ENCODE peak calls at places on chromosomes 3 and 15, in seven cellular contexts. B is IMR-90, E is H1, M is neuronal stem cell, C is H9, G is trophoblast cell, F is mesenchymal stem cell. N is an unnamed sample.

GRCh38 chr3:50423543-50423942 is 64.2 kb upstream of the TMEM115 start:
- DNase-seq in E (no peak), G (no peak), C (no peak), B (no peak), M (no peak), F (no peak), N (no peak)

GRCh38 chr3:46900356-46900755 is 22.8 kb downstream of the PTH1R start:
- DNase-seq in G (no peak), F (no peak), M (no peak), C (no peak), E (no peak), B (no peak), N (no peak)

GRCh38 chr3:138493804-138494606 is 59.6 kb downstream of the ESYT3 start:
- DNase-seq in B (peak; percentile 87), M (no peak), F (peak; percentile 73), E (no peak), G (peak; percentile 10), C (no peak), N (no peak)

GRCh38 chr15:39889601-39890000 is 30.5 kb downstream of the GPR176 start:
- DNase-seq in C (no peak), B (no peak), G (no peak), M (no peak), E (no peak), F (no peak), N (no peak)

GRCh38 chr3:126551839-126552687 is 6.7 kb downstream of the C3orf22 start:
- DNase-seq in E (no peak), M (no peak), B (no peak), G (no peak), C (peak; percentile 19), F (no peak), N (no peak)

GRCh38 chr15:76903251-76903681 is 1.9 kb downstream of the SCAPER start:
- DNase-seq in B (peak; percentile 78), E (no peak), M (no peak), C (no peak), F (peak; percentile 75), G (peak; percentile 56), N (peak; percentile 40)

GRCh38 chr3:4981688-4982494 is 2.7 kb downstream of the BHLHE40 start:
- DNase-seq in M (no peak), E (no peak), C (no peak), B (peak; percentile 81), G (peak; percentile 81), F (peak; percentile 90), N (peak; percentile 82)

GRCh38 chr15:41559489-41560177 is 621 bp downstream of the TYRO3 start:
- DNase-seq in M (peak; percentile 31), C (peak; percentile 44), F (peak; percentile 30), E (no peak), B (no peak), G (no peak), N (peak; percentile 72)

GRCh38 chr15:42622328-42622925 is 47.0 kb downstream of the STARD9 start:
- DNase-seq in M (no peak), F (no peak), B (no peak), G (no peak), E (no peak), C (no peak), N (no peak)

GRCh38 chr3:122623430-122623829 is 46.0 kb downstream of the PARP15 start:
- DNase-seq in M (no peak), F (no peak), G (no peak), C (no peak), E (no peak), B (no peak), N (no peak)

GRCh38 chr3:3998140-3998977 is 199.1 kb downstream of the LRRN1 start:
- DNase-seq in G (peak; percentile 89), M (no peak), E (peak; percentile 23), B (no peak), F (peak; percentile 1), C (peak; percentile 53), N (peak; percentile 87)

GRCh38 chr3:165446555-165446954 is 250.4 kb upstream of the SLITRK3 start:
- DNase-seq in E (no peak), C (no peak), F (no peak), M (no peak), G (no peak), B (no peak), N (peak; percentile 9)

GRCh38 chr3:14147617-14148016 is 22.8 kb downstream of the TMEM43 start:
- DNase-seq in E (no peak), M (no peak), G (no peak), B (no peak), C (peak; percentile 18), F (no peak), N (peak; percentile 59)

GRCh38 chr3:8638994-8639393 is 5.6 kb downstream of the SSUH2 start:
- DNase-seq in B (no peak), F (no peak), E (no peak), C (no peak), G (no peak), M (no peak), N (no peak)

GRCh38 chr3:78143000-78143399 is 1103.1 kb downstream of the ROBO2 start:
- DNase-seq in E (no peak), C (no peak), M (no peak), F (no peak), B (no peak), G (no peak), N (no peak)

GRCh38 chr3:56930706-56931105 is 129.0 kb upstream of the ARHGEF3 start:
- DNase-seq in F (no peak), B (no peak), M (no peak), E (no peak), G (peak; percentile 30), C (no peak), N (no peak)

GRCh38 chr3:193788189-193788946 is 195.4 kb downstream of the OPA1 start:
- DNase-seq in E (no peak), M (peak; percentile 67), G (peak; percentile 69), B (peak; percentile 53), F (peak; percentile 78), C (peak; percentile 84), N (peak; percentile 92)

GRCh38 chr3:64445318-64446300 is 220.3 kb upstream of the PRICKLE2 start:
- DNase-seq in B (peak; percentile 28), G (peak; percentile 9), F (peak; percentile 64), M (peak; percentile 37), C (peak; percentile 80), E (peak; percentile 54), N (peak; percentile 76)

GRCh38 chr3:155232605-155233004 is 60.9 kb downstream of the STRIT1 start:
- DNase-seq in F (peak; percentile 84), E (no peak), B (peak; percentile 92), G (peak; percentile 62), M (no peak), C (no peak), N (peak; percentile 21)

GRCh38 chr3:155307183-155307582 is 13.7 kb upstream of the STRIT1 start:
- DNase-seq in C (no peak), G (no peak), M (no peak), F (no peak), E (no peak), B (no peak), N (no peak)

GRCh38 chr15:98850991-98851776 is 156.4 kb downstream of the PGPEP1L start:
- DNase-seq in F (peak; percentile 78), M (peak; percentile 60), E (peak; percentile 57), B (peak; percentile 70), C (peak; percentile 84), G (peak; percentile 77), N (peak; percentile 91)

GRCh38 chr3:49476563-49476962 is 6.5 kb downstream of the DAG1 start:
- DNase-seq in G (no peak), E (no peak), M (no peak), F (no peak), C (no peak), B (no peak), N (no peak)

GRCh38 chr3:32285910-32286309 is 47.4 kb downstream of the CMTM8 start:
- DNase-seq in B (no peak), M (no peak), E (no peak), G (no peak), C (no peak), F (no peak), N (no peak)

GRCh38 chr15:71598741-71599140 is 211.6 kb upstream of the NR2E3 start:
- DNase-seq in G (no peak), B (no peak), C (no peak), F (no peak), E (no peak), M (no peak), N (no peak)
- H4K8ac ChIP-seq in G (no peak overlapping the region), B (no peak overlapping the region), C (no peak overlapping the region), F (no peak overlapping the region), E (no peak overlapping the region), M (no peak overlapping the region), N (no peak overlapping the region)

GRCh38 chr15:89330119-89330518 is 4.5 kb downstream of the POLG start:
- DNase-seq in F (no peak), G (no peak), C (no peak), E (no peak), B (no peak), M (no peak), N (no peak)

GRCh38 chr15:89333011-89333860 is 1.4 kb downstream of the POLG start:
- DNase-seq in M (no peak), G (no peak), F (no peak), B (no peak), E (no peak), C (no peak), N (no peak)

GRCh38 chr15:89332446-89332845 is 2.2 kb downstream of the POLG start:
- DNase-seq in C (peak; percentile 51), F (peak; percentile 46), G (peak; percentile 23), M (no peak), E (no peak), B (peak; percentile 10), N (peak; percentile 49)

GRCh38 chr15:89329329-89330084 is 5.1 kb downstream of the POLG start:
- DNase-seq in M (no peak), G (no peak), E (no peak), F (no peak), C (no peak), B (no peak), N (no peak)

DNA sequence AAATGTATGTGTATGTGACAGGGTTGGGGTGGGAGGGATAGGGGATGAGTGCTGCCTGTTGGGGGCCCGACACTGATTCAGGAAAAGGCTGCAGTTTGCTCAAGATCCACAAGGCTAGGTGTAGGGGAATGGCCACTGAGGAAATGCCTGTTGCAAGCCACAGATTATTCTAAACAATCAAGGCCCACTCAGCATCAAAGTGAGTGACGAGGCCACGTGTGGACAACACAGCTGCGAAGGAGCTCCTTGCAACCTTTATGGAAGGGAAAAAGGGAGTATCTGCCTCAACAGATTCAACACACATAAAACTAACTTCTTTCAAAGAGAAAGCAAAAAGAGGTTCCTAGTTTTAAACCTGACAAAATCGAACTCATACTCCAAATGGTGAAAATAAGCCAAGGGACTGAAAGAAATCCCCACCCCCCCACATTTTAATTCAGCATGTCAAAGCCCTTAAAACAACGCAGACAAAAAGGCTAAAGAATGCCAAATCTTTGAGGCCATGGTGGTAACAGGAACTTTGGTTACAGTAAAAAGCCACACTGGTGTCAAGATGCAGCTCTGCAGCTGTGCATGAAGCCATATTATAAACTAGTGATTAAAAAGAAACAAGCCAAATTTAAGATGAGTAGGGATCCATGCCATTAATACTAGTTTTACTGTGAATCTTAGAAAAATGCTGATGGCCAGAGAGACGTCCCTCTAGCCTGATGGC is 3.6 kb downstream of the POLG start:
- DNase-seq in C (no peak), F (no peak), G (no peak), E (no peak), B (no peak), M (no peak), N (no peak)
- H3K4me1 ChIP-seq in C (no peaks in the 10 kb centered on the region), F (peaks cover 32% of the 10 kb centered on the region), G (peaks cover 14% of the 10 kb centered on the region), E (no peaks in the 10 kb centered on the region), B (peaks cover 11% of the 10 kb centered on the region), M (peaks cover 3% of the 10 kb centered on the region), N (no peaks in the 10 kb centered on the region)

GRCh38 chr15:34514251-34514760 is 69.1 kb downstream of the GOLGA8B start:
- DNase-seq in G (peak; percentile 7), M (no peak), E (no peak), F (peak; percentile 30), C (no peak), B (no peak), N (peak; percentile 35)
- H4K8ac ChIP-seq in G (peak overlapping the region; percentile 73), M (no peak overlapping the region), E (peak overlapping the region; percentile 95), F (peak overlapping the region; percentile 7), C (no peak overlapping the region), B (no peak overlapping the region), N (peak overlapping the region; percentile 2)

GRCh38 chr3:127702151-127702578 is 29.4 kb downstream of the ABTB1 start:
- DNase-seq in G (no peak), E (no peak), M (no peak), C (no peak), B (no peak), F (no peak), N (no peak)
- H3K4me1 ChIP-seq in G (peaks cover 2% of the 10 kb centered on the region), E (peaks cover 3% of the 10 kb centered on the region), M (peaks cover 11% of the 10 kb centered on the region), C (no peaks in the 10 kb centered on the region), B (peaks cover 26% of the 10 kb centered on the region), F (peaks cover 35% of the 10 kb centered on the region), N (no peaks in the 10 kb centered on the region)

N was measured in mesendoderm.